ENCODE peak calls at places on chromosomes 2 and 18, in four cellular contexts. T is K562, G is HCT116, M is HepG2. Z is an unnamed sample.

GRCh38 chr2:201458381-201458780 is 6.8 kb downstream of the STRADB start:
- DNase-seq in G (no peak), T (no peak), M (no peak), Z (no peak)

GRCh38 chr2:112154246-112155110 is 16.3 kb downstream of the FBLN7 start:
- DNase-seq in M (no peak), T (no peak), G (no peak), Z (no peak)

GRCh38 chr18:58026857-58027256 is 17.2 kb upstream of the NEDD4L start:
- DNase-seq in G (no peak), T (no peak), M (no peak), Z (no peak)

GRCh38 chr2:238884812-238885408 is 37.0 kb downstream of the TWIST2 start:
- DNase-seq in G (no peak), T (no peak), M (no peak), Z (no peak)

GRCh38 chr2:33168973-33169372 is 222.2 kb downstream of the LTBP1 start:
- DNase-seq in M (no peak), T (no peak), G (no peak), Z (no peak)

GRCh38 chr2:179486969-179487752 is 222.5 kb upstream of the SESTD1 start:
- DNase-seq in M (no peak), G (no peak), T (no peak), Z (no peak)

GRCh38 chr2:188974184-188974583 is at the start of gene COL3A1:
- DNase-seq in T (no peak), M (no peak), G (no peak), Z (no peak)

GRCh38 chr2:64260817-64261216 is 116.6 kb upstream of the PELI1 start:
- DNase-seq in M (no peak), G (no peak), T (peak), Z (no peak)

GRCh38 chr2:66080136-66080535 is 354.8 kb upstream of the MEIS1 start:
- DNase-seq in T (no peak), M (no peak), G (no peak), Z (no peak)

GRCh38 chr2:23523651-23524260 is 138.8 kb downstream of the KLHL29 start:
- DNase-seq in M (no peak), G (no peak), T (no peak), Z (no peak)

GRCh38 chr18:8536226-8536625 is 73.0 kb upstream of the RAB12 start:
- DNase-seq in T (no peak), G (no peak), M (no peak), Z (no peak)

GRCh38 chr2:66508358-66509071 is 73.6 kb downstream of the MEIS1 start:
- DNase-seq in T (no peak), M (no peak), G (no peak), Z (no peak)

GRCh38 chr18:48975817-48976649 is 25.3 kb upstream of the SMAD7 start:
- DNase-seq in T (peak), M (no peak), G (no peak), Z (peak)

GRCh38 chr2:139293992-139294548 is 513.9 kb upstream of the NXPH2 start:
- DNase-seq in G (no peak), M (no peak), T (no peak), Z (no peak)

GRCh38 chr18:49778826-49779465 is 34.4 kb downstream of the ACAA2 start:
- DNase-seq in T (no peak), M (no peak), G (no peak), Z (no peak)

GRCh38 chr2:86645752-86646151 is 22.1 kb upstream of the RNF103 start:
- DNase-seq in G (no peak), T (no peak), M (no peak), Z (no peak)

GRCh38 chr2:126915903-126916302 is 17.2 kb downstream of the TEX51 start:
- DNase-seq in T (no peak), G (no peak), M (no peak), Z (no peak)

GRCh38 chr18:57579928-57580327 is 6.6 kb downstream of the FECH start:
- DNase-seq in T (no peak), G (no peak), M (no peak), Z (no peak)

GRCh38 chr18:79692056-79692455 is 12.5 kb downstream of the CTDP1 start:
- DNase-seq in T (no peak), M (no peak), G (no peak), Z (no peak)

GRCh38 chr18:11175266-11175947 is 26.0 kb upstream of the PIEZO2 start:
- DNase-seq in G (no peak), T (no peak), M (no peak), Z (no peak)

GRCh38 chr2:240782886-240783818 is 36.9 kb downstream of the KIF1A start:
- DNase-seq in T (no peak), G (no peak), M (no peak), Z (no peak)

GRCh38 chr2:119148082-119148715 is 10.4 kb downstream of the C1QL2 start:
- DNase-seq in T (no peak), G (no peak), M (no peak), Z (no peak)

GRCh38 chr2:127811397-127811860 is 458 bp upstream of the WDR33 start:
- DNase-seq in T (peak), G (no peak), M (no peak), Z (no peak)

GRCh38 chr2:11342561-11343343 is 1.7 kb downstream of the ROCK2 start:
- DNase-seq in G (peak), M (peak), T (peak), Z (no peak)

GRCh38 chr18:25896178-25896780 is 194.1 kb downstream of the SS18 start:
- DNase-seq in G (peak), M (peak), T (peak), Z (peak)

GRCh38 chr2:87996570-87996969 is 19.8 kb downstream of the RNU2-63P start:
- DNase-seq in G (no peak), M (no peak), T (no peak), Z (no peak)

GRCh38 chr2:2613279-2614199 is 282.5 kb upstream of the MYT1L start:
- DNase-seq in M (peak), G (peak), T (peak), Z (peak)

GRCh38 chr2:187993516-187993915 is 298.2 kb upstream of the GULP1 start:
- DNase-seq in M (no peak), G (no peak), T (no peak), Z (no peak)

GRCh38 chr2:208315081-208315788 is 49.2 kb downstream of the PIKFYVE start:
- DNase-seq in T (no peak), M (no peak), G (no peak), Z (no peak)

GRCh38 chr2:38465789-38466127 is 88.7 kb upstream of the ATL2 start:
- DNase-seq in G (peak), M (peak), T (peak), Z (peak)

GRCh38 chr2:54602736-54603322 is 120.6 kb upstream of the EML6 start:
- DNase-seq in G (no peak), M (no peak), T (no peak), Z (no peak)

GRCh38 chr2:108922141-108922915 is 66.7 kb downstream of the EDAR start:
- DNase-seq in M (no peak), T (no peak), G (no peak), Z (no peak)

GRCh38 chr2:229231885-229232284 is 39.2 kb downstream of the PID1 start:
- DNase-seq in M (no peak), T (no peak), G (no peak), Z (no peak)

GRCh38 chr2:201353116-201353515 is 4.0 kb downstream of the FLACC1 start:
- DNase-seq in T (no peak), M (no peak), G (no peak), Z (no peak)

GRCh38 chr2:208042041-208042440 is 16.7 kb upstream of the PLEKHM3 start:
- DNase-seq in M (peak), T (no peak), G (no peak), Z (no peak)

GRCh38 chr2:33437297-33437696 is 39.2 kb upstream of the RASGRP3 start:
- DNase-seq in T (peak), M (no peak), G (no peak), Z (no peak)

GRCh38 chr2:241562269-241562891 is 3.8 kb downstream of the BOK start:
- DNase-seq in M (no peak), G (no peak), T (no peak), Z (no peak)

GRCh38 chr2:111900859-111901258 is 2.5 kb downstream of the MERTK start:
- DNase-seq in T (peak), M (peak), G (no peak), Z (peak)

GRCh38 chr2:51224790-51225189 is 192.9 kb upstream of the NRXN1 start:
- DNase-seq in G (no peak), M (no peak), T (no peak), Z (no peak)

GRCh38 chr2:105858868-105859693 is 114.4 kb downstream of the NCK2 start:
- DNase-seq in M (no peak), G (no peak), T (no peak), Z (no peak)
- TF ChIP-seq JUND in M (no peak), G (no peak), T (no peak), Z (no peak)

GRCh38 chr2:21097331-21097730 is 26.4 kb upstream of the TDRD15 start:
- DNase-seq in M (peak), G (no peak), T (no peak), Z (no peak)

GRCh38 chr2:21095714-21096113 is 28.1 kb upstream of the TDRD15 start:
- DNase-seq in G (no peak), T (no peak), M (peak), Z (no peak)

GRCh38 chr2:21095178-21095577 is 28.6 kb upstream of the TDRD15 start:
- DNase-seq in T (no peak), G (no peak), M (peak), Z (no peak)

GRCh38 chr2:21098294-21098693 is 25.5 kb upstream of the TDRD15 start:
- DNase-seq in M (peak), T (no peak), G (no peak), Z (no peak)

GRCh38 chr2:21096458-21096857 is 27.3 kb upstream of the TDRD15 start:
- DNase-seq in G (no peak), T (no peak), M (peak), Z (no peak)
- TF ChIP-seq JUND in G (no peak), T (no peak), M (no peak), Z (no peak)

GRCh38 chr18:44128365-44128764 is 552.3 kb upstream of the SETBP1 start:
- DNase-seq in M (no peak), G (no peak), T (no peak), Z (no peak)

GRCh38 chr18:44126598-44126997 is 554.1 kb upstream of the SETBP1 start:
- DNase-seq in M (no peak), T (no peak), G (no peak), Z (no peak)

GRCh38 chr18:44134447-44134846 is 546.2 kb upstream of the SETBP1 start:
- DNase-seq in G (no peak), T (no peak), M (no peak), Z (no peak)

GRCh38 chr18:44133483-44133882 is 547.2 kb upstream of the SETBP1 start:
- DNase-seq in M (no peak), G (no peak), T (no peak), Z (no peak)

DNA sequence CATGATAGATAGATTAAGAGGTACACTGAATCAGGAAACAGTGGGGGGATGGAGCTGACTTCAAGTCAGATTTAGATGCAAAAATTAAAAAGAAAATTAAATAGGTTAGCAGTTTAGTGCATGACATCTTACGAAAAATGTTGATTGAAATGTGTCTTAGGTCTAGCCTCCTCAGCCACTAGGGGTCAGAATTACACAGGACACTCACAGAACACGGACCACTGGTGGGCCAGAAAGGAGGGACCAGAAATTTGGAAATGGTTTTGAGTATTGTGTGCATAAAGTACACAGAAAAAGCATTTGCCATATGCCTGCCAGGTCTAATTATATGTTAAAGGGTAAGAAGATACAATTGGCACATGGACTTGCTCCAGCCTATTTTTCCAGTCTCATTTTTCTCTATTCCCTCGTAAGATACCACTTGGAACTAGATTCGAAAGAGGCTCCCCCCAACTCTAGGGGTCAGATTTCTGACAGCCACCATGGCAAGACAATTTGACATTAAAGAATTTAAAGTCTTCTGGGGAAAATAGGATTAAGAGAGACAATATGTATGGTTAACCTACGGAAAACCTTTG is 550.2 kb upstream of the SETBP1 start:
- DNase-seq in M (peak), G (no peak), T (peak), Z (peak)
- TF ChIP-seq JUND in M (no peak), G (no peak), T (no peak), Z (no peak)

DNA sequence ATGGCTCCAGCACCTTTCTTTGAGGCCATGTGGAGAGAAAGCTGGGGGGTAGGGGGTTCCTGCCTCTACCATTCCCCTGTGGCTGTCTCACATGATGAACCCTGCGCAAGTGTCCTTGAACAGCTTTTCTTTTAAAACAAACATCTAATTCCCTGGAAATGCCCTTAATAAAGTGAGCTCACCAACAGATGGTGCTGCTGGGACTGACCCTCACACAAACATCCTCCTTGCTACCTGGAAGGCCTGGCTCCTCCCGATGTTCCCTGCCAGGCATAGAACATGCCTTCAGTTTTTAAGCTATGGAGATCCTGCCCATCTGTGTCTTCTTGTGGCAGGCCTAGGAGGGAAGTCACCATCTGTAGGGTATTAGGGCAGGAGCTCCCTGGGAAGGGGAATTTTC is 60.7 kb upstream of the GATA6 start:
- DNase-seq in M (peak), T (no peak), G (peak), Z (peak)
- TF ChIP-seq JUND in M (no peak), T (no peak), G (no peak), Z (no peak)

DNA sequence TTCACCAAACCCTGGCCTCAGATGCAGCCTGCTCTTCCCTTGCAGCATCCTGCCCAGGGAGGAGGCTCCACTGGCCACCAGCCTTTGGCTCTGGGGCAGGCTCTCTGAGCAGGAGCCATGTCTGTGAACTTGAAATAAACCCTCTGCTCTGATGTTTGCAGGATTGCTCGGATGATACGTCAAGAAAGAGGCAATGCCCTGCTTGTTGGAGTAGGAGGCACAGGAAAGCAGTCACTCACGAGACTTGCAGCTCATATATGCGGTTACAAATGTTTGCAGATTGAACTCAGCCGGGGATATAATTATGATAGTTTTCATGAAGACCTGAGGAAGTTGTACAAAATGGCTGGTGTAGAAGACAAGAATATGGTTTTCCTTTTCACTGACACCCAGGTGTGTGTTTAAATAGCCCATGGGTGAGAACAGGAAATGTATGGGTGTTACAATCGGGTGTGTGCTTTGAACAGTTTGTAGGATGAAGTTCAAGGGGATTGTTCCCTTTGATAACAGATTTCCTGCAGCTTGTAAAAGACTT is 177.9 kb downstream of the DNAH6 start:
- DNase-seq in G (no peak), M (no peak), T (no peak), Z (no peak)
- TF ChIP-seq JUND in G (no peak), M (no peak), T (no peak), Z (no peak)

GRCh38 chr2:172704072-172704936 is 31.3 kb upstream of the RAPGEF4 start:
- DNase-seq in T (peak), G (no peak), M (peak), Z (peak)
- TF ChIP-seq JUND in T (no peak), G (no peak), M (no peak), Z (no peak)

Z was measured in T47D.